ENCODE peak calls at places on chromosome 15, in six cellular contexts. X is neuronal stem cell, S is A549, V is SK-N-SH, Y is LoVo, N is frontal cortex. K is an unnamed sample.

GRCh38 chr15:82877825-82878224 is 68.4 kb downstream of the WHAMM start:
- DNase-seq in N (no peak), S (no peak), Y (no peak), V (no peak), X (no peak), K (no peak)

GRCh38 chr15:90780916-90781315 is 63.8 kb downstream of the BLM start:
- DNase-seq in S (no peak), Y (no peak), N (no peak), X (no peak), V (no peak), K (no peak)

GRCh38 chr15:94555842-94556516 is 324.6 kb downstream of the MCTP2 start:
- DNase-seq in S (no peak), V (no peak), Y (no peak), N (no peak), X (no peak), K (no peak)

GRCh38 chr15:95712785-95713184 is 617.7 kb upstream of the NR2F2 start:
- DNase-seq in V (no peak), S (no peak), Y (no peak), X (no peak), N (no peak), K (no peak)

GRCh38 chr15:99452010-99452409 is 113.8 kb upstream of the MEF2A start:
- DNase-seq in X (no peak), N (no peak), V (no peak), Y (no peak), S (no peak), K (no peak)

GRCh38 chr15:22866066-22866465 is 27.6 kb downstream of the NIPA2 start:
- DNase-seq in X (no peak), V (no peak), N (no peak), S (no peak), Y (no peak), K (no peak)

GRCh38 chr15:22224241-22224671 is 143.9 kb downstream of the OR4M2 start:
- DNase-seq in S (peak), N (no peak), V (no peak), X (no peak), Y (no peak), K (no peak)

GRCh38 chr15:22262613-22263020 is 182.3 kb downstream of the OR4M2 start:
- DNase-seq in X (no peak), V (no peak), S (peak), Y (peak), N (no peak), K (no peak)

GRCh38 chr15:99100245-99101173 is 4.4 kb upstream of the SYNM start:
- DNase-seq in S (peak), V (peak), N (peak), Y (peak), X (peak), K (peak)

GRCh38 chr15:78312956-78313355 is 13.5 kb upstream of the SKIC8 start:
- DNase-seq in Y (no peak), X (no peak), S (no peak), V (no peak), N (no peak), K (no peak)

GRCh38 chr15:35595656-35596055 is 49.7 kb upstream of the DPH6 start:
- DNase-seq in V (no peak), S (no peak), Y (no peak), X (no peak), N (no peak), K (no peak)

GRCh38 chr15:67762610-67763368 is 62.5 kb upstream of the SKOR1 start:
- DNase-seq in N (no peak), X (no peak), V (no peak), S (no peak), Y (no peak), K (no peak)

GRCh38 chr15:62426387-62426956 is 261.4 kb upstream of the C2CD4B start:
- DNase-seq in Y (no peak), V (no peak), S (no peak), X (no peak), N (no peak), K (no peak)

GRCh38 chr15:101198820-101199219 is 53.0 kb downstream of the CHSY1 start:
- DNase-seq in S (no peak), N (no peak), Y (no peak), X (no peak), V (no peak), K (no peak)

GRCh38 chr15:50051811-50052419 is 67.1 kb downstream of the ATP8B4 start:
- DNase-seq in N (peak), Y (peak), S (peak), X (peak), V (peak), K (peak)

GRCh38 chr15:61935493-61935892 is 124.8 kb downstream of the VPS13C start:
- DNase-seq in N (no peak), V (no peak), Y (no peak), S (no peak), X (no peak), K (no peak)

GRCh38 chr15:68789041-68789920 is 31.4 kb downstream of the ANP32A start:
- DNase-seq in Y (no peak), X (no peak), V (no peak), S (no peak), N (no peak), K (no peak)

GRCh38 chr15:72271895-72272212 is 500 bp downstream of the PARP6 start:
- DNase-seq in N (no peak), S (peak), V (no peak), X (no peak), Y (peak), K (no peak)

GRCh38 chr15:88792342-88793282 is 10.6 kb upstream of the ACAN start:
- DNase-seq in S (no peak), V (no peak), X (no peak), Y (no peak), N (no peak), K (no peak)

GRCh38 chr15:31339558-31339895 is 12.9 kb downstream of the KLF13 start:
- DNase-seq in V (no peak), S (no peak), N (no peak), Y (no peak), X (no peak), K (no peak)

GRCh38 chr15:74319596-74320357 is 47.7 kb downstream of the CYP11A1 start:
- DNase-seq in Y (no peak), X (peak), V (peak), S (no peak), N (no peak), K (peak)

GRCh38 chr15:88032787-88033186 is 223.8 kb downstream of the NTRK3 start:
- DNase-seq in N (no peak), X (no peak), S (no peak), Y (no peak), V (no peak), K (no peak)

GRCh38 chr15:55546718-55547117 is 38.7 kb upstream of the DNAAF4 start:
- DNase-seq in Y (peak), V (no peak), N (no peak), S (no peak), X (no peak), K (no peak)

GRCh38 chr15:57196865-57197264 is 179.4 kb upstream of the CGNL1 start:
- DNase-seq in X (no peak), V (no peak), Y (no peak), N (no peak), S (no peak), K (no peak)

GRCh38 chr15:54149115-54149531 is 170.9 kb downstream of the UNC13C start:
- DNase-seq in X (no peak), V (no peak), N (no peak), S (no peak), Y (no peak), K (no peak)

GRCh38 chr15:78663703-78664102 is 22.7 kb upstream of the CHRNB4 start:
- DNase-seq in S (no peak), N (no peak), V (no peak), Y (no peak), X (no peak), K (no peak)

K was measured in endothelial cell.